ENCODE peak calls at places on chromosome 15, in five cellular contexts. J, K, U, X and E are unnamed samples.

GRCh38 chr15:31842532-31843195 is 187.7 kb upstream of the CHRNA7 start:
- DNase-seq in J (no peak), K (no peak), U (no peak), X (no peak), E (no peak)

GRCh38 chr15:52397118-52397517 is 101.5 kb upstream of the MYO5C start:
- DNase-seq in J (no peak), K (no peak), U (no peak), X (no peak), E (no peak)

GRCh38 chr15:50909044-50909342 is 510 bp downstream of the AP4E1 start:
- DNase-seq in J (no peak), K (no peak), U (no peak), X (no peak), E (no peak)

GRCh38 chr15:82951472-82952155 is 906 bp downstream of the HOMER2 start:
- DNase-seq in J (no peak), K (no peak), U (no peak), X (no peak), E (no peak)

GRCh38 chr15:64902863-64903262 is 8.8 kb upstream of the ANKDD1A start:
- DNase-seq in J (no peak), K (no peak), U (no peak), X (no peak), E (no peak)

GRCh38 chr15:43249699-43250203 is 17.0 kb downstream of the TGM5 start:
- DNase-seq in J (peak), K (no peak), U (peak), X (no peak), E (no peak)

GRCh38 chr15:56821721-56822425 is 88.6 kb upstream of the ZNF280D start:
- DNase-seq in J (peak), K (peak), U (peak), X (peak), E (no peak)

GRCh38 chr15:62138124-62138523 is 27.0 kb downstream of the C2CD4B start:
- DNase-seq in J (peak), K (no peak), U (peak), X (peak), E (no peak)

GRCh38 chr15:65796610-65797012 is 4.5 kb upstream of the DENND4A start:
- DNase-seq in J (peak), K (no peak), U (peak), X (peak), E (no peak)

GRCh38 chr15:58551764-58552504 is 120.1 kb downstream of the LIPC start:
- DNase-seq in J (peak), K (no peak), U (peak), X (peak), E (no peak)

GRCh38 chr15:67130673-67131601 is 65.5 kb downstream of the SMAD3 start:
- DNase-seq in J (peak), K (no peak), U (no peak), X (no peak), E (no peak)

GRCh38 chr15:63971904-63972303 is 74.4 kb downstream of the DAPK2 start:
- DNase-seq in J (no peak), K (no peak), U (no peak), X (no peak), E (no peak)

GRCh38 chr15:77482570-77482969 is 61.9 kb downstream of the HMG20A start:
- DNase-seq in J (peak), K (no peak), U (peak), X (peak), E (no peak)

GRCh38 chr15:51202783-51203182 is 108.1 kb upstream of the TNFAIP8L3 start:
- DNase-seq in J (no peak), K (no peak), U (no peak), X (no peak), E (no peak)

GRCh38 chr15:52383100-52383588 is 87.5 kb upstream of the MYO5C start:
- DNase-seq in J (peak), K (no peak), U (no peak), X (peak), E (no peak)

GRCh38 chr15:28994142-28994829 is 108.5 kb downstream of the APBA2 start:
- DNase-seq in J (no peak), K (no peak), U (no peak), X (no peak), E (no peak)

GRCh38 chr15:33201376-33202189 is 7.1 kb upstream of the FMN1 start:
- DNase-seq in J (peak), K (peak), U (peak), X (peak), E (no peak)

GRCh38 chr15:52028431-52029093 is 9.5 kb downstream of the MAPK6 start:
- DNase-seq in J (no peak), K (no peak), U (no peak), X (no peak), E (no peak)

GRCh38 chr15:64923546-64923945 is 11.8 kb downstream of the ANKDD1A start:
- DNase-seq in J (no peak), K (no peak), U (no peak), X (no peak), E (no peak)

GRCh38 chr15:64464271-64465005 is 4.1 kb downstream of the ZNF609 start:
- DNase-seq in J (peak), K (no peak), U (no peak), X (peak), E (no peak)

GRCh38 chr15:64865998-64866520 is 24.3 kb downstream of the PLEKHO2 start:
- DNase-seq in J (peak), K (peak), U (peak), X (no peak), E (no peak)

GRCh38 chr15:59274126-59274970 is 67.7 kb downstream of the LDHAL6B start:
- DNase-seq in J (peak), K (no peak), U (peak), X (peak), E (no peak)

GRCh38 chr15:66999046-66999557 is 66.3 kb upstream of the SMAD3 start:
- DNase-seq in J (peak), K (no peak), U (peak), X (no peak), E (no peak)

GRCh38 chr15:80277147-80277546 is 25.1 kb upstream of the CTXND1 start:
- DNase-seq in J (no peak), K (no peak), U (no peak), X (no peak), E (no peak)

GRCh38 chr15:40567111-40567510 is 2.0 kb upstream of the RPUSD2 start:
- DNase-seq in J (no peak), K (peak), U (no peak), X (peak), E (no peak)

GRCh38 chr15:79682851-79683288 is 213.9 kb downstream of the MTHFS start:
- DNase-seq in J (peak), K (no peak), U (peak), X (peak), E (no peak)

GRCh38 chr15:101502572-101503295 is 13.2 kb upstream of the PCSK6 start:
- DNase-seq in J (no peak), K (peak), U (no peak), X (no peak), E (no peak)

GRCh38 chr15:82663186-82663600 is 16.0 kb upstream of the CPEB1 start:
- DNase-seq in J (peak), K (peak), U (peak), X (peak), E (peak)

DNA sequence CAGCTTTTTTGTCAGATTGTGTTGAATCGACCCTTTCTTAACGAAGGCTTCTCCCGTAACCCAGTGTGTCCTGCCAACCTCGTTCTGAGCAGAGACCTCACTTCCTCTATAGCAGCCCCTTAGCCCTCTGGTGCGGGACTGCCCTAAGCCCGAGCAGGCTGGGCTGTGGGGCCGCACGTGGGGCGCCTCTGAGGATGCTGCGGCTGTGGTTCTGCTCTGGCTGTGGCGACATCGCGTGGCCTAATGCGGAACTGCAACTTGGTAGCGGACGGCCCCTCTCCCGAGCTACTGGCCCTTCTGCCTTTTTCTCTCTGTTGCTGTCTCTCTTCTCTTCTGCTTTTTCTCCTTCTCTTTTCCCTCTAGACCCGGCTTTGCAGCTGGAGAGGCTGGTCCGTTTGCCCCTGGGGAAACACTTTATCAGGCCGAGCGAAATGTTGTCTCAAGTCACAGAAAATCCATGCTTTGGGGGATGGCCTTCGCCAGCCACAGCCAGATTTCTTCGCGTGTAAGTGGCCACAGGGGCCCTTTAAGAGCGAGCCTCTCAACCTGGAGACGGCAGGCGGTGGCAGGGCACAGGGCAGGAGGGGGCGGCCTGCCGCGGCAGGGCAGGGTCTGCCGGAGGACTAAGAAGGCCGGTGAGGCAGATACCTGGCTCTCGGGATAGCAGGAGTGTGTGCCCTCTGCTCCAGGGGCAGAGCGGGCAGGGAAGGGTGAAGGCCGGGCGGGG is 19.4 kb upstream of the KIF23 start:
- DNase-seq in J (peak), K (peak), U (peak), X (peak), E (no peak)
- H3K9ac ChIP-seq in J (no peak), K (no peak), U (no peak), X (no peak), E (peak)

GRCh38 chr15:81296218-81296617 is 27.7 kb downstream of the STARD5 start:
- DNase-seq in J (no peak), K (no peak), U (no peak), X (no peak), E (no peak)
- H3K9ac ChIP-seq in J (no peak), K (no peak), U (no peak), X (no peak), E (no peak)

GRCh38 chr15:49644364-49644794 is 23.5 kb downstream of the DTWD1 start:
- DNase-seq in J (peak), K (no peak), U (no peak), X (no peak), E (no peak)

GRCh38 chr15:49649987-49650386 is 29.1 kb downstream of the DTWD1 start:
- DNase-seq in J (peak), K (no peak), U (no peak), X (no peak), E (no peak)

GRCh38 chr15:49645937-49646336 is 25.1 kb downstream of the DTWD1 start:
- DNase-seq in J (peak), K (no peak), U (peak), X (peak), E (no peak)

GRCh38 chr15:49646891-49647290 is 26.0 kb downstream of the DTWD1 start:
- DNase-seq in J (peak), K (no peak), U (no peak), X (no peak), E (no peak)

DNA sequence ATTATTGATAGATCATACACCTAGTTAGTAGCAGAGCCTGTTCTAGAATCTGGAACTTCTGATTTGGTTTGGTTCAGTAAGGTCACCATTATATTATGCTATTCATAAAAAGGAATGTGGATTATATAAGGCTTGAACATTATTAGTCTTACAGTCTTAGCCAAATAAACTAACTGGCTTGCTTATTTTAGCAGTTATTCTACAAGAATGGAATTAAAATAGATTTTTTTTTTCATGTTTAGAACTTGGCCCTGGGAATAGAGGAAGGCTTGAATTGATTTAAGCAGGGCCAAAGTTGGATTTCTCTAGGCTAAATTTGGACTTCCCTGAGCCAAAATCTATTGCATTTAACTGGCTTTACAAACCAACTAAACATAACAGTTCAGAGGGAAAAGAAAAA is 24.4 kb downstream of the DTWD1 start:
- DNase-seq in J (peak), K (no peak), U (no peak), X (no peak), E (no peak)
- H3K9ac ChIP-seq in J (no peak), K (no peak), U (no peak), X (no peak), E (no peak)

GRCh38 chr15:45450468-45450867 is 72.1 kb downstream of the SLC30A4 start:
- DNase-seq in J (no peak), K (no peak), U (no peak), X (no peak), E (no peak)
- H3K9ac ChIP-seq in J (no peak), K (no peak), U (no peak), X (no peak), E (no peak)

DNA sequence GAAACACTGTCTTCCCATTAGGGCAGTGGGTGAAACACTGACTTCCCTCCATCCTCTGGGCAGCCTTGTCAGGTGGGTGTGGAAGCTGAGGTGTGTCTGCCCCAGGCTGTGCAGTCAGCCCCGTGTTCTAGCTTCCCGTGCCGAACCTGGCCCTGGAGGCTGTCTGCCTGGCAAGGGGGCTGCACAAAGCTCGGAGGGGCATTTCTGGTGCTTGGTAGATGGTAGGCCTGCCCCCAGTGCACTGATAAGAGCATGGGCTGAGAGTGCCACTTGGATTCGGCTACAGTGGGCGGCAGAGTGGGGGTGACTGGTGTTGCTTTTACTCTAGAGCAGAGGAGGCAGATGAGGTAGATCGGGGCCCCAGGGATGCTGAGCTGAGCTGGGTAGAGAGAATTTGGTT is 21.3 kb downstream of the IGF1R start:
- DNase-seq in J (no peak), K (no peak), U (no peak), X (no peak), E (no peak)
- H3K9ac ChIP-seq in J (peak), K (no peak), U (no peak), X (no peak), E (no peak)

GRCh38 chr15:74423443-74424257 is 10.1 kb downstream of the SEMA7A start:
- DNase-seq in J (no peak), K (no peak), U (no peak), X (no peak), E (no peak)
- H3K9ac ChIP-seq in J (no peak), K (no peak), U (no peak), X (no peak), E (no peak)

GRCh38 chr15:69074843-69075224 is 60.3 kb downstream of the NOX5 start:
- DNase-seq in J (no peak), K (peak), U (peak), X (peak), E (no peak)

GRCh38 chr15:69075467-69075866 is 61.0 kb downstream of the NOX5 start:
- DNase-seq in J (no peak), K (no peak), U (peak), X (no peak), E (peak)

GRCh38 chr15:69071265-69071664 is 56.8 kb downstream of the NOX5 start:
- DNase-seq in J (no peak), K (no peak), U (no peak), X (no peak), E (no peak)

GRCh38 chr15:69078638-69079037 is 64.1 kb downstream of the NOX5 start:
- DNase-seq in J (no peak), K (no peak), U (no peak), X (no peak), E (no peak)

GRCh38 chr15:69074011-69074842 is 59.7 kb downstream of the NOX5 start:
- DNase-seq in J (peak), K (peak), U (peak), X (peak), E (no peak)
- H3K9ac ChIP-seq in J (peak), K (no peak), U (peak), X (peak), E (peak)